ENCODE peak calls at places on chromosomes 5 and 9, in nine cellular contexts. O, S, E, R, F, Y, I, B and X are unnamed samples.

GRCh38 chr9:75083188-75083976 is 4.6 kb downstream of the NMRK1 start:
- DNase-seq in O (no peak), S (no peak), E (no peak), R (no peak), F (no peak), Y (no peak), I (no peak), B (no peak), X (peak; percentile 42)

GRCh38 chr9:121736147-121736721 is 84.8 kb downstream of the DAB2IP start:
- DNase-seq in O (peak; percentile 85), S (no peak), E (no peak), R (no peak), F (peak; percentile 83), Y (no peak), I (no peak), B (peak; percentile 90), X (peak; percentile 95)

GRCh38 chr9:121763131-121763530 is 111.7 kb downstream of the DAB2IP start:
- DNase-seq in O (no peak), S (no peak), E (no peak), R (no peak), F (no peak), Y (no peak), I (no peak), B (peak; percentile 37), X (no peak)

GRCh38 chr5:159444441-159445082 is 114.3 kb upstream of the IL12B start:
- DNase-seq in O (no peak), S (peak; percentile 72), E (peak; percentile 79), R (no peak), F (no peak), Y (no peak), I (peak; percentile 29), B (no peak), X (no peak)

GRCh38 chr5:1172007-1172581 is 29.3 kb upstream of the SLC6A19 start:
- DNase-seq in O (no peak), S (no peak), E (no peak), R (no peak), F (no peak), Y (no peak), I (no peak), B (peak; percentile 31), X (no peak)

GRCh38 chr9:110340306-110340705 is 2.6 kb upstream of the TXNDC8 start:
- DNase-seq in O (no peak), S (peak; percentile 39), E (peak; percentile 51), R (no peak), F (no peak), Y (no peak), I (peak; percentile 24), B (no peak), X (no peak)

GRCh38 chr5:155772009-155772662 is 554.8 kb upstream of the SGCD start:
- DNase-seq in O (no peak), S (no peak), E (no peak), R (no peak), F (no peak), Y (no peak), I (no peak), B (no peak), X (no peak)

GRCh38 chr9:127987103-127987614 is 6.4 kb upstream of the EEIG1 start:
- DNase-seq in O (peak; percentile 92), S (peak; percentile 67), E (peak; percentile 60), R (no peak), F (no peak), Y (no peak), I (no peak), B (peak; percentile 79), X (no peak)

GRCh38 chr5:40784027-40784653 is 14.0 kb downstream of the PRKAA1 start:
- DNase-seq in O (no peak), S (no peak), E (no peak), R (no peak), F (no peak), Y (no peak), I (no peak), B (no peak), X (no peak)

GRCh38 chr5:154465169-154465568 is 12.9 kb downstream of the HAND1 start:
- DNase-seq in O (no peak), S (peak; percentile 88), E (peak; percentile 90), R (no peak), F (peak; percentile 66), Y (peak; percentile 65), I (peak; percentile 23), B (no peak), X (no peak)

GRCh38 chr9:19894975-19895374 is 106.1 kb upstream of the SLC24A2 start:
- DNase-seq in O (no peak), S (peak; percentile 26), E (peak; percentile 43), R (no peak), F (no peak), Y (no peak), I (no peak), B (no peak), X (no peak)

GRCh38 chr5:19928556-19929421 is 59.2 kb downstream of the CDH18 start:
- DNase-seq in O (no peak), S (peak; percentile 93), E (peak; percentile 84), R (peak; percentile 62), F (no peak), Y (peak; percentile 79), I (no peak), B (no peak), X (peak; percentile 30)

GRCh38 chr5:6785161-6785860 is 72.1 kb downstream of the TENT4A start:
- DNase-seq in O (no peak), S (no peak), E (no peak), R (no peak), F (no peak), Y (no peak), I (no peak), B (no peak), X (no peak)

GRCh38 chr5:161547573-161548471 is 1.3 kb upstream of the GABRB2 start:
- DNase-seq in O (peak; percentile 50), S (no peak), E (no peak), R (no peak), F (peak; percentile 67), Y (no peak), I (no peak), B (peak; percentile 53), X (peak; percentile 81)

GRCh38 chr5:7789567-7789966 is 61.4 kb downstream of the CFAP90 start:
- DNase-seq in O (no peak), S (no peak), E (no peak), R (no peak), F (no peak), Y (no peak), I (no peak), B (no peak), X (no peak)

GRCh38 chr5:79666758-79667157 is 22.9 kb upstream of the CMYA5 start:
- DNase-seq in O (no peak), S (no peak), E (no peak), R (no peak), F (no peak), Y (no peak), I (no peak), B (no peak), X (no peak)
- H3K4me3 ChIP-seq in O (no peak overlapping the region), S (no peak overlapping the region), E (no peak overlapping the region), R (no peak overlapping the region), F (no peak overlapping the region), Y (no peak overlapping the region), I (no peak overlapping the region), B (no peak overlapping the region), X (no peak overlapping the region)

DNA sequence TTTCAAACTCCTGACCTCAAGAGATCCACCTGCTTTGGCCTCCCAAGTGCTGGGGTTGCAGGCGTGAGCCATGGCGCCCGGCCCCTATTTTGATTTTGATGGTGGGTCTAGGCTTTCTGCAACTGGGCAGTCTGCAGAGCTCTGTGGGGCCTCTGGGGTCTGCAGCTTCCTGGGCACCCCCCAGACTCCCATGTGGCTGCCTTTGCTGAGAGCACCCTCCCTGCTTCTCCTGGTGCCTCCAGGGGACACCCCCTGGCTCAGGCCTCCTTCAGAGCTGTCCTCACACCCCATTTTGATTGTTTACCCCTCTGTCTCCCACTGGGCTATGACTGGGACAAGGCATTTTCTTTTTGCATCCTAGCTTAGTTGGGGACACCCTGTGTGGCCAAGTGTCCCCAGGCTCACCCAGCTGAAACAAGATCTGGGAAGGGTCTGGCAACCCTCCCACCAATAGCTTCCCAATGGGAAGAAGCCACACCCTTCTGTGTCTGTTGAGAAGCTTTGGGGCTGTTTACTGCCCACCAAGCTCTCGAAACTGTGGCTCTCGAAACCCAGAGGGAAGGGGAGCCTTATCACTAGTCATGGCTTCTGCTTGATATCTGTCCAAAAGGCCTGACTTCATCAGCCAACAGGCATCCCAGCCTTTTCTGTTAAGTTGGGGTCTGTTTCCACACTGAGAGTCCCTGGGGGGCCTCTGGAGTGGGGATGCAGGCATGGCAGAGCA is 204.4 kb upstream of the IER5L start:
- DNase-seq in O (peak; percentile 39), S (no peak), E (no peak), R (no peak), F (no peak), Y (no peak), I (no peak), B (peak; percentile 47), X (no peak)
- H3K4me3 ChIP-seq in O (peak overlapping the region; percentile 78), S (no peak overlapping the region), E (no peak overlapping the region), R (no peak overlapping the region), F (peak overlapping the region; percentile 59), Y (no peak overlapping the region), I (peak overlapping the region; percentile 54), B (peak overlapping the region; percentile 69), X (no peak overlapping the region)

DNA sequence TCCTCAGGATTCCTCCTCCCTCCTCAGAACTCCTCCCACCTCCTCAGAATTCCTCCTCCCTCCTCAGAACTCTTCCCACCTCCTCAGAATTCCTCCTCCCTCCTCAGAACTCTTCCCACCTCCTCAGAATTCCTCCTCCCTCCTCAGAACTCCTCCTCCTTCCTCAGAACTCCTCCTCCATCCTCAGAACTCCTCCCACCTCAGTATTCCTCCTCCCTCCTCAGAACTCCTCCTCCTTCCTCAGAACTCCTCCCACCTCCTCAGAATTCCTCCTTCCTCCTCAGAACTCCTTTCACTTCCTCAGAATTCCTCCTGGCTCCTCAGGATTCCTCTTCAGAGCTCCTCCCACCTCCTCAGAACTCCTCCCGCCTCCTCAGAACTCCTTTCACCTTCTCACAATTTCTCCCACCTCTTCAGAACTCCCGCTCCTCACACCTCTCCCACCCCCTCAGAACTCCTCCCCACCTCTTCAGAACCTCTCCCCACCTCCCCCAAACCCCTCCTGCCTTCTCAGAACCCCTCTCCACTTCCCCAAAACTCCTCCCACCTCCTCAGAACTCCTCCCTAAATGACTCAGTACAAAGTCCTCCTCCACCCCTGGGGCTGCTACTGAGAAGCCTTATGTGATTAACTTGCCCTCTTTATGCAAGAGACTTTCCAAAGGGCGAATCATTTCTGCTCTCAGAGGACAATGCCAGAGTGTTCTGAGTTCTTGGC is 23.2 kb downstream of the SLC46A2 start:
- DNase-seq in O (no peak), S (peak; percentile 90), E (peak; percentile 79), R (peak; percentile 69), F (no peak), Y (peak; percentile 71), I (peak; percentile 75), B (no peak), X (no peak)
- H3K4me3 ChIP-seq in O (no peak overlapping the region), S (no peak overlapping the region), E (no peak overlapping the region), R (no peak overlapping the region), F (no peak overlapping the region), Y (no peak overlapping the region), I (peak overlapping the region; percentile 38), B (no peak overlapping the region), X (no peak overlapping the region)

GRCh38 chr5:116361171-116361967 is 213.3 kb downstream of the SEMA6A start:
- DNase-seq in O (peak; percentile 73), S (peak; percentile 14), E (peak; percentile 30), R (no peak), F (peak; percentile 74), Y (no peak), I (no peak), B (peak; percentile 81), X (no peak)
- H3K4me3 ChIP-seq in O (peak overlapping the region; percentile 54), S (peak overlapping the region; percentile 3), E (peak overlapping the region; percentile 37), R (no peak overlapping the region), F (peak overlapping the region; percentile 5), Y (peak overlapping the region; percentile 33), I (no peak overlapping the region), B (peak overlapping the region; percentile 53), X (no peak overlapping the region)